ENCODE peak calls at places on chromosomes 7 and 10, in eight cellular contexts. A is fibroblast of gingiva; W is CD4-positive, alpha-beta memory T cell; Q is neuronal stem cell; D is kidney tubule cell; U is NCI-H1092; B is SK-MEL-5; J is colonic mucosa. R is an unnamed sample.
A peak's percentile ranks its signal among the peaks of the same experiment; 100 is the strongest.

GRCh38 chr7:78197447-78197846 is 398.9 kb downstream of the PHTF2 start:
- DNase-seq in J (no peak), W (no peak), A (peak; percentile 84), U (no peak), D (peak; percentile 81), Q (no peak), B (no peak), R (no peak)

GRCh38 chr10:3805791-3806381 is 20.9 kb upstream of the KLF6 start:
- DNase-seq in W (peak; percentile 55), A (peak; percentile 89), U (no peak), J (no peak), D (peak; percentile 91), Q (no peak), B (peak; percentile 81), R (no peak)

GRCh38 chr7:42618649-42619315 is 293.1 kb downstream of the C7orf25 start:
- DNase-seq in Q (no peak), J (no peak), U (no peak), W (no peak), A (no peak), B (no peak), D (no peak), R (no peak)

GRCh38 chr7:106418526-106418925 is 133.7 kb upstream of the NAMPT start:
- DNase-seq in B (peak; percentile 28), Q (no peak), A (no peak), J (no peak), D (peak; percentile 69), U (no peak), W (no peak), R (no peak)

GRCh38 chr10:18659784-18660561 is 742 bp downstream of the ARL5B start:
- DNase-seq in Q (no peak), W (peak; percentile 42), D (peak; percentile 58), A (no peak), U (peak; percentile 0), B (peak; percentile 8), J (peak; percentile 85), R (peak; percentile 35)

GRCh38 chr7:152735443-152736004 is 24.0 kb upstream of the ACTR3B start:
- DNase-seq in A (no peak), U (peak; percentile 16), J (no peak), Q (no peak), B (no peak), D (no peak), W (no peak), R (no peak)

GRCh38 chr7:101308245-101309085 is 13.1 kb downstream of the IFT22 start:
- DNase-seq in J (peak; percentile 86), U (no peak), D (peak; percentile 81), Q (peak; percentile 33), W (peak; percentile 10), B (no peak), A (peak; percentile 18), R (no peak)

GRCh38 chr10:95250856-95251255 is 39.9 kb downstream of the PDLIM1 start:
- DNase-seq in U (no peak), D (no peak), J (no peak), W (no peak), B (no peak), Q (no peak), A (no peak), R (no peak)

GRCh38 chr7:124590814-124591213 is 174.8 kb downstream of the GPR37 start:
- DNase-seq in Q (no peak), B (no peak), D (no peak), J (no peak), A (no peak), U (no peak), W (no peak), R (no peak)

GRCh38 chr7:12768948-12769347 is 81.5 kb downstream of the ARL4A start:
- DNase-seq in J (no peak), W (no peak), B (no peak), D (no peak), U (no peak), Q (no peak), A (no peak), R (no peak)

R was measured in midbrain.